ENCODE peak calls at places on chromosomes 3 and 15, in four cellular contexts. One of them, this sample, is unnamed.

GRCh38 chr15:55900019-55900418 is 93.4 kb downstream of the NEDD4 start:
- DNase-seq in CD8-positive, alpha-beta T cell: no peak
- DNase-seq in fibroblast of the conjunctiva: no peak
- DNase-seq in fibroblast of mammary gland: no peak
- DNase-seq in this sample: no peak

GRCh38 chr3:156751461-156752025 is 74.6 kb upstream of the LEKR1 start:
- DNase-seq in CD8-positive, alpha-beta T cell: no peak
- DNase-seq in fibroblast of the conjunctiva: peak; percentile 77
- DNase-seq in fibroblast of mammary gland: peak; percentile 94
- DNase-seq in this sample: no peak

GRCh38 chr3:37934631-37935289 is 55.8 kb upstream of the VILL start:
- DNase-seq in fibroblast of the conjunctiva: no peak
- DNase-seq in fibroblast of mammary gland: peak; percentile 64
- DNase-seq in CD8-positive, alpha-beta T cell: no peak
- DNase-seq in this sample: no peak

GRCh38 chr3:134627831-134628230 is 23.0 kb downstream of the KY start:
- DNase-seq in CD8-positive, alpha-beta T cell: no peak
- DNase-seq in fibroblast of mammary gland: peak; percentile 65
- DNase-seq in fibroblast of the conjunctiva: no peak
- DNase-seq in this sample: no peak

GRCh38 chr3:95934181-95934580 is 880.2 kb upstream of the EPHA6 start:
- DNase-seq in fibroblast of the conjunctiva: no peak
- DNase-seq in CD8-positive, alpha-beta T cell: no peak
- DNase-seq in fibroblast of mammary gland: no peak
- DNase-seq in this sample: no peak

GRCh38 chr15:75171408-75171807 is 30.3 kb upstream of the C15orf39 start:
- DNase-seq in fibroblast of mammary gland: peak; percentile 90
- DNase-seq in fibroblast of the conjunctiva: no peak
- DNase-seq in CD8-positive, alpha-beta T cell: no peak
- DNase-seq in this sample: peak; percentile 65

GRCh38 chr15:74790080-74790916 is 8.4 kb downstream of the CSK start:
- DNase-seq in CD8-positive, alpha-beta T cell: no peak
- DNase-seq in fibroblast of the conjunctiva: peak; percentile 26
- DNase-seq in fibroblast of mammary gland: peak; percentile 90
- DNase-seq in this sample: no peak

GRCh38 chr3:38032328-38032865 is 3.0 kb upstream of the PLCD1 start:
- DNase-seq in CD8-positive, alpha-beta T cell: no peak
- DNase-seq in fibroblast of mammary gland: no peak
- DNase-seq in fibroblast of the conjunctiva: no peak
- DNase-seq in this sample: no peak

GRCh38 chr15:26974120-26974780 is 3.3 kb downstream of the GABRG3 start:
- DNase-seq in CD8-positive, alpha-beta T cell: no peak
- DNase-seq in fibroblast of the conjunctiva: no peak
- DNase-seq in fibroblast of mammary gland: peak; percentile 3
- DNase-seq in this sample: no peak

GRCh38 chr3:36911990-36912804 is 32.7 kb downstream of the TRANK1 start:
- DNase-seq in fibroblast of mammary gland: peak; percentile 88
- DNase-seq in CD8-positive, alpha-beta T cell: no peak
- DNase-seq in fibroblast of the conjunctiva: peak; percentile 45
- DNase-seq in this sample: peak; percentile 86

GRCh38 chr3:4814302-4814903 is 164.8 kb upstream of the BHLHE40 start:
- DNase-seq in CD8-positive, alpha-beta T cell: no peak
- DNase-seq in fibroblast of the conjunctiva: no peak
- DNase-seq in fibroblast of mammary gland: peak; percentile 96
- DNase-seq in this sample: no peak

GRCh38 chr15:48963524-48964113 is at the start of gene SHC4:
- DNase-seq in fibroblast of mammary gland: peak; percentile 86
- DNase-seq in CD8-positive, alpha-beta T cell: no peak
- DNase-seq in fibroblast of the conjunctiva: peak; percentile 76
- DNase-seq in this sample: peak; percentile 78

GRCh38 chr3:1600700-1601418 is 497.8 kb upstream of the CNTN4 start:
- DNase-seq in fibroblast of mammary gland: no peak
- DNase-seq in fibroblast of the conjunctiva: no peak
- DNase-seq in CD8-positive, alpha-beta T cell: no peak
- DNase-seq in this sample: no peak

GRCh38 chr15:27784107-27784506 is 315.0 kb downstream of the OCA2 start:
- DNase-seq in fibroblast of mammary gland: no peak
- DNase-seq in fibroblast of the conjunctiva: no peak
- DNase-seq in CD8-positive, alpha-beta T cell: no peak
- DNase-seq in this sample: no peak

GRCh38 chr15:69996321-69996720 is 101.4 kb downstream of the TLE3 start:
- DNase-seq in fibroblast of the conjunctiva: no peak
- DNase-seq in CD8-positive, alpha-beta T cell: no peak
- DNase-seq in fibroblast of mammary gland: no peak
- DNase-seq in this sample: no peak

GRCh38 chr3:58021072-58021959 is 13.1 kb downstream of the FLNB start:
- DNase-seq in fibroblast of mammary gland: no peak
- DNase-seq in fibroblast of the conjunctiva: no peak
- DNase-seq in CD8-positive, alpha-beta T cell: no peak
- DNase-seq in this sample: no peak

GRCh38 chr3:149536429-149536828 is 61.9 kb downstream of the TM4SF4 start:
- DNase-seq in CD8-positive, alpha-beta T cell: no peak
- DNase-seq in fibroblast of the conjunctiva: no peak
- DNase-seq in fibroblast of mammary gland: no peak
- DNase-seq in this sample: no peak

GRCh38 chr3:195126073-195126605 is 144.8 kb downstream of the XXYLT1 start:
- DNase-seq in fibroblast of the conjunctiva: no peak
- DNase-seq in CD8-positive, alpha-beta T cell: no peak
- DNase-seq in fibroblast of mammary gland: no peak
- DNase-seq in this sample: no peak

GRCh38 chr3:63473641-63474166 is 178.8 kb upstream of the SNTN start:
- DNase-seq in fibroblast of the conjunctiva: no peak
- DNase-seq in CD8-positive, alpha-beta T cell: no peak
- DNase-seq in fibroblast of mammary gland: no peak
- DNase-seq in this sample: no peak

GRCh38 chr15:43127752-43128151 is 5.6 kb upstream of the TMEM62 start:
- DNase-seq in fibroblast of the conjunctiva: no peak
- DNase-seq in fibroblast of mammary gland: no peak
- DNase-seq in CD8-positive, alpha-beta T cell: no peak
- DNase-seq in this sample: no peak

GRCh38 chr3:64945171-64945684 is 257.4 kb upstream of the ADAMTS9 start:
- DNase-seq in fibroblast of the conjunctiva: no peak
- DNase-seq in fibroblast of mammary gland: no peak
- DNase-seq in CD8-positive, alpha-beta T cell: no peak
- DNase-seq in this sample: no peak

GRCh38 chr3:40975711-40976121 is 223.6 kb upstream of the CTNNB1 start:
- DNase-seq in CD8-positive, alpha-beta T cell: no peak
- DNase-seq in fibroblast of mammary gland: peak; percentile 15
- DNase-seq in fibroblast of the conjunctiva: no peak
- DNase-seq in this sample: no peak

GRCh38 chr3:30505866-30506517 is 100.4 kb upstream of the TGFBR2 start:
- DNase-seq in fibroblast of mammary gland: no peak
- DNase-seq in fibroblast of the conjunctiva: no peak
- DNase-seq in CD8-positive, alpha-beta T cell: no peak
- DNase-seq in this sample: no peak

GRCh38 chr15:52436971-52437370 is 91.7 kb downstream of the MYO5A start:
- DNase-seq in fibroblast of mammary gland: peak; percentile 38
- DNase-seq in fibroblast of the conjunctiva: no peak
- DNase-seq in CD8-positive, alpha-beta T cell: no peak
- DNase-seq in this sample: no peak

GRCh38 chr15:40340038-40340739 is 550 bp downstream of the CCDC9B start:
- DNase-seq in CD8-positive, alpha-beta T cell: no peak
- DNase-seq in fibroblast of mammary gland: peak; percentile 45
- DNase-seq in fibroblast of the conjunctiva: no peak
- DNase-seq in this sample: no peak

GRCh38 chr3:77038468-77038927 is 1.4 kb upstream of the ROBO2 start:
- DNase-seq in CD8-positive, alpha-beta T cell: no peak
- DNase-seq in fibroblast of mammary gland: peak; percentile 79
- DNase-seq in fibroblast of the conjunctiva: peak; percentile 80
- DNase-seq in this sample: no peak

GRCh38 chr3:193407156-193407555 is 28.6 kb upstream of the ATP13A5 start:
- DNase-seq in CD8-positive, alpha-beta T cell: no peak
- DNase-seq in fibroblast of the conjunctiva: no peak
- DNase-seq in fibroblast of mammary gland: no peak
- DNase-seq in this sample: no peak

GRCh38 chr3:107598926-107599754 is 76.4 kb downstream of the BBX start:
- DNase-seq in CD8-positive, alpha-beta T cell: peak; percentile 2
- DNase-seq in fibroblast of the conjunctiva: peak; percentile 26
- DNase-seq in fibroblast of mammary gland: peak; percentile 53
- DNase-seq in this sample: peak; percentile 5

GRCh38 chr15:87312221-87312620 is 944.3 kb downstream of the NTRK3 start:
- DNase-seq in fibroblast of the conjunctiva: no peak
- DNase-seq in CD8-positive, alpha-beta T cell: no peak
- DNase-seq in fibroblast of mammary gland: no peak
- DNase-seq in this sample: no peak

GRCh38 chr15:57947781-57948180 is 117.7 kb downstream of the ALDH1A2 start:
- DNase-seq in fibroblast of the conjunctiva: no peak
- DNase-seq in CD8-positive, alpha-beta T cell: no peak
- DNase-seq in fibroblast of mammary gland: peak; percentile 2
- DNase-seq in this sample: no peak